ENCODE peak calls at places on chromosomes 7 and 10, in nine cellular contexts. H is A172; M is RPMI7951; C is upper lobe of right lung; W is AG09309; Q is activated effector memory CD4-positive, alpha-beta T cell treated with Interleukin-2 at 50 U/mL for 16 hours; U is cerebellar nuclear complex; G is GOT3; N is AG09319. O is an unnamed sample.
A peak's percentile ranks its signal among the peaks of the same experiment; 100 is the strongest.

GRCh38 chr7:18345641-18346234 is 149.8 kb upstream of the HDAC9 start:
- DNase-seq in G (no peak), U (no peak), W (no peak), H (peak; percentile 69), M (peak; percentile 59), C (no peak), N (no peak), Q (no peak), O (peak; percentile 40)

GRCh38 chr10:78065616-78066410 is 32.1 kb downstream of the RPS24 start:
- DNase-seq in M (no peak), U (no peak), C (no peak), H (no peak), G (no peak), N (no peak), W (no peak), Q (no peak), O (no peak)

GRCh38 chr7:32474008-32474407 is 16.2 kb downstream of the LSM5 start:
- DNase-seq in U (no peak), M (no peak), H (no peak), G (no peak), Q (no peak), W (no peak), C (no peak), N (no peak), O (no peak)

GRCh38 chr10:124916098-124916584 is 25.8 kb upstream of the ZRANB1 start:
- DNase-seq in M (peak; percentile 9), C (no peak), H (no peak), W (no peak), N (no peak), Q (no peak), G (no peak), U (no peak), O (no peak)

GRCh38 chr7:156823441-156823840 is 69.5 kb downstream of the LMBR1 start:
- DNase-seq in H (no peak), U (no peak), G (no peak), Q (no peak), M (no peak), C (no peak), N (no peak), W (no peak), O (no peak)

GRCh38 chr7:99012722-99013121 is 131.2 kb downstream of the SMURF1 start:
- DNase-seq in H (no peak), W (no peak), Q (no peak), N (no peak), G (no peak), C (no peak), M (no peak), U (no peak), O (no peak)

GRCh38 chr7:23357190-23358093 is 58.3 kb downstream of the MALSU1 start:
- DNase-seq in C (no peak), N (no peak), H (peak; percentile 70), Q (no peak), W (no peak), G (no peak), M (peak; percentile 64), U (no peak), O (no peak)

GRCh38 chr10:30083934-30084333 is 24.5 kb upstream of the JCAD start:
- DNase-seq in W (no peak), M (no peak), Q (no peak), C (no peak), N (no peak), U (no peak), G (no peak), H (no peak), O (no peak)

GRCh38 chr10:68406111-68406814 is 814 bp downstream of the RUFY2 start:
- DNase-seq in H (peak; percentile 48), Q (peak; percentile 10), N (peak; percentile 34), U (no peak), G (peak; percentile 23), C (peak; percentile 82), M (peak; percentile 59), W (peak; percentile 38), O (peak; percentile 73)

O was measured in brain microvascular endothelial cell.